ENCODE peak calls at places on chromosome 17, in six cellular contexts. W is K562, F is endothelial cell of umbilical vein, I is stomach, J is Panc1, H is transverse colon. S is an unnamed sample. For H3K36me3, the result is how much of the 10 kb centered on the place peaks cover.

GRCh38 chr17:45867702-45868101 is 23.0 kb downstream of the SPPL2C start:
- DNase-seq in W (peak), I (no peak), H (no peak), J (no peak), F (no peak), S (no peak)

GRCh38 chr17:48198950-48199541 is 91.5 kb downstream of the SNX11 start:
- DNase-seq in H (peak), F (no peak), I (no peak), W (no peak), J (no peak), S (no peak)

GRCh38 chr17:37488009-37488604 is 1.6 kb upstream of the DUSP14 start:
- DNase-seq in W (peak), H (no peak), J (no peak), I (no peak), F (peak), S (peak)

GRCh38 chr17:10757658-10758057 is 27.8 kb upstream of the TMEM220 start:
- DNase-seq in W (no peak), I (no peak), H (no peak), J (no peak), F (no peak), S (no peak)

GRCh38 chr17:70080541-70081347 is 5.7 kb downstream of the KCNJ16 start:
- DNase-seq in H (no peak), F (no peak), J (no peak), I (no peak), W (no peak), S (no peak)

GRCh38 chr17:70323269-70323668 is 153.9 kb downstream of the KCNJ2 start:
- DNase-seq in H (no peak), W (no peak), I (no peak), J (no peak), F (no peak), S (no peak)

GRCh38 chr17:15740570-15741120 is 8.6 kb downstream of the TBC1D26 start:
- DNase-seq in H (no peak), W (no peak), J (no peak), F (no peak), I (no peak), S (no peak)

GRCh38 chr17:77325537-77325825 is 184.7 kb downstream of the SEC14L1 start:
- DNase-seq in F (no peak), H (no peak), I (no peak), W (no peak), J (no peak), S (no peak)

GRCh38 chr17:36847293-36847645 is 90.0 kb upstream of the LHX1 start:
- DNase-seq in J (no peak), F (no peak), W (no peak), I (no peak), H (no peak), S (no peak)

GRCh38 chr17:77597421-77598240 is 360.9 kb upstream of the TNRC6C start:
- DNase-seq in H (no peak), J (no peak), I (no peak), W (no peak), F (no peak), S (no peak)

GRCh38 chr17:29113334-29113733 is 66.9 kb downstream of the MYO18A start:
- DNase-seq in J (no peak), F (no peak), H (no peak), W (no peak), I (no peak), S (no peak)

GRCh38 chr17:75105269-75106080 is 4.3 kb upstream of the ARMC7 start:
- DNase-seq in W (peak), F (peak), J (no peak), I (peak), H (peak), S (no peak)

GRCh38 chr17:80029235-80029974 is 6.3 kb downstream of the TBC1D16 start:
- DNase-seq in J (no peak), F (peak), I (peak), H (peak), W (no peak), S (no peak)

GRCh38 chr17:74527081-74527480 is 4.2 kb downstream of the CD300LB start:
- DNase-seq in I (no peak), J (no peak), F (no peak), H (no peak), W (no peak), S (no peak)

GRCh38 chr17:44417553-44417952 is 28.1 kb upstream of the ITGA2B start:
- DNase-seq in I (no peak), H (no peak), F (peak), J (peak), W (no peak), S (no peak)

GRCh38 chr17:80024206-80024972 is 11.3 kb downstream of the TBC1D16 start:
- DNase-seq in J (no peak), H (no peak), W (no peak), I (no peak), F (no peak), S (no peak)

GRCh38 chr17:65783845-65784334 is 222.4 kb upstream of the AXIN2 start:
- DNase-seq in W (no peak), I (no peak), F (peak), H (peak), J (peak), S (no peak)

GRCh38 chr17:4301066-4301465 is 37.3 kb upstream of the ANKFY1 start:
- DNase-seq in I (no peak), F (no peak), H (no peak), W (no peak), J (no peak), S (no peak)

GRCh38 chr17:48878920-48879898 is 13.4 kb upstream of the ATP5MC1 start:
- DNase-seq in H (peak), W (peak), F (peak), J (peak), I (peak), S (peak)

GRCh38 chr17:81500026-81500425 is 12.6 kb downstream of the ACTG1 start:
- DNase-seq in H (no peak), W (no peak), F (no peak), I (no peak), J (no peak), S (no peak)

GRCh38 chr17:2691069-2691871 is 20.3 kb downstream of the CLUH start:
- DNase-seq in J (no peak), I (no peak), W (no peak), H (no peak), F (no peak), S (no peak)

GRCh38 chr17:38730526-38731379 is 612 bp downstream of the CISD3 start:
- DNase-seq in J (no peak), H (peak), F (peak), W (no peak), I (peak), S (no peak)

GRCh38 chr17:66444001-66444400 is 141.6 kb downstream of the PRKCA start:
- DNase-seq in I (no peak), J (no peak), F (no peak), H (no peak), W (no peak), S (no peak)

GRCh38 chr17:28402224-28402630 is 3.8 kb downstream of the SLC46A1 start:
- DNase-seq in I (no peak), W (no peak), H (no peak), J (no peak), F (no peak), S (no peak)

GRCh38 chr17:21292867-21293845 is 8.6 kb downstream of the MAP2K3 start:
- DNase-seq in I (no peak), W (no peak), F (no peak), J (no peak), H (no peak), S (no peak)

GRCh38 chr17:34220776-34221390 is 34.2 kb upstream of the CCL2 start:
- DNase-seq in J (no peak), F (no peak), H (no peak), I (no peak), W (no peak), S (no peak)

GRCh38 chr17:4968916-4969550 is 1.4 kb upstream of the SPAG7 start:
- DNase-seq in J (peak), F (peak), H (no peak), I (no peak), W (no peak), S (no peak)

GRCh38 chr17:6239237-6239798 is 169.1 kb downstream of the WSCD1 start:
- DNase-seq in I (no peak), W (no peak), J (no peak), H (no peak), F (peak), S (no peak)

GRCh38 chr17:79612468-79613194 is 1.8 kb upstream of the RBFOX3 start:
- DNase-seq in I (peak), J (no peak), H (peak), F (peak), W (peak), S (no peak)

GRCh38 chr17:22300177-22300576 is 607.9 kb downstream of the KCNJ18 start:
- DNase-seq in F (no peak), H (no peak), J (no peak), W (no peak), I (no peak), S (no peak)

GRCh38 chr17:72996791-72997190 is 95.7 kb downstream of the SLC39A11 start:
- DNase-seq in H (no peak), I (no peak), F (no peak), W (no peak), J (no peak), S (no peak)

GRCh38 chr17:44915321-44915726 is at the start of gene GFAP:
- DNase-seq in I (no peak), F (no peak), J (no peak), H (no peak), W (no peak), S (no peak)

GRCh38 chr17:74632597-74632996 is 9.1 kb upstream of the CD300E start:
- DNase-seq in F (no peak), H (no peak), I (no peak), W (no peak), J (no peak), S (no peak)

GRCh38 chr17:61410555-61411089 is 11.0 kb downstream of the TBX2 start:
- DNase-seq in H (peak), I (peak), F (peak), W (no peak), J (no peak), S (no peak)

DNA sequence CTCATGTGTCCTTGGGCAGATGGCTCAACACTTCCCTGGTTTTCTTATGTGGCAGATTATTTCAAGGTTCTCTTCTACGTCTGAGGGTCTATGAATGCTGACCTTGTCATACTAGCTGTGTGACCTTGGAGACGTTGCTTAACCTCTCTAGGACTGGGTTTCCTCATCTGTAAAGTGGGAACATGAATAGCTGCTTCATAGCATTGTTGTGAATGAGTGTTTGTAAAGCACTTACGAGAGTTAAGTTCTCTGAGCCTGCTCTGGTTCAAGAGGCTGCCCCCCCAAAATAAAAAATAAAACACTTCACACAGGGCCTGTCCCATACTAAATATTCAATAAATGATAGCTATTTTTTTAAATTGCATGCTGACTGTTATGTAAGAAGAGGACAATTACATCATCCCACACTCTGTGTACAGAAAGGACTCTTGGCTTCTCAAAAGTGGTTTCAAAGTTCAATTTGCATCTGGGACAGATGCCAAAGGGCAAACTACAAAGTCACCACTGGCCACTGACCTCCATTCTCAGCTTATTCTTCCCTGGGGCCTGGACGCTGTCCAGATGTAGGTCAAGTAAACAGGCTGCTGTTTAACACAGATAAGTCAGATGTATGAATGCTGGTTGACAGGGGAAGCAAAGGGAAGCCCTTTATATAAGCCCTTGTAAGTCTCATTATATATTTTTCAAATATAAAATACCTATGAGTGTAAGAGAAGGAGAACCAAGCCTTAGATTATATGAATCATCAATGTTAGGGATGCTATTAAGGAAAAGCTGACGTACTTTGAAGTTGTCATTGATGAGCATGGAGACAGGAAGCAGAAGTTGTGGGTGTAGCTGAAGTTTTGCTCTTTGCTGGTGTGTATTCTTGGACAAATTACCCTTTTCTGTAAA is 15.4 kb upstream of the NDEL1 start:
- DNase-seq in J (no peak), W (peak), I (peak), F (peak), H (peak), S (no peak)
- TF ChIP-seq POLR2AphosphoS5 in J (no peak), W (peak), I (peak), F (peak), H (peak), S (no peak)

DNA sequence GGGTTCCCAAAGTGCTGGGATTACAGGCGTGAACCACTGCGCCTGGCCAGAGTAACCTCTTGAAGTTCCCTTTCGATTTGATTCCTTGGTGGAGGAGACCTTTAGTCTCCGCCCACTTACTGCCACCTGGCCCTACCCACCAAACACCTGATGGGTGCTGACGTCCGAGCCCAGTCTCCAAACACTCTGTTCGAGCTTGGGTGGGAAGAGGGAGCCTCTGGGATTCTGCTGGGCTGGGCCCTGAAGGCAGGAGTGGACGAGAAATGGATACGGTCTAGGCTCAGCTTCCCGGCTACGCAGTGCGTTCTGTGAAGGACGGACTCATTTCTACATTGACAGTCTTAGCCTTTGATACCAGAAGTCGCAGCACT is 870 bp upstream of the ITGA3 start:
- DNase-seq in F (peak), J (no peak), W (no peak), H (peak), I (peak), S (no peak)
- H3K4me3 ChIP-seq in F (peak), J (peak), W (no peak), H (peak), I (peak), S (peak)

GRCh38 chr17:76314392-76315227 is 6.5 kb upstream of the QRICH2 start:
- DNase-seq in I (no peak), F (peak), W (no peak), J (no peak), H (no peak), S (no peak)
- H3K36me3 ChIP-seq in I (half or more), F (under half), W (half or more), J (under half), H (under half), S (under half)

DNA sequence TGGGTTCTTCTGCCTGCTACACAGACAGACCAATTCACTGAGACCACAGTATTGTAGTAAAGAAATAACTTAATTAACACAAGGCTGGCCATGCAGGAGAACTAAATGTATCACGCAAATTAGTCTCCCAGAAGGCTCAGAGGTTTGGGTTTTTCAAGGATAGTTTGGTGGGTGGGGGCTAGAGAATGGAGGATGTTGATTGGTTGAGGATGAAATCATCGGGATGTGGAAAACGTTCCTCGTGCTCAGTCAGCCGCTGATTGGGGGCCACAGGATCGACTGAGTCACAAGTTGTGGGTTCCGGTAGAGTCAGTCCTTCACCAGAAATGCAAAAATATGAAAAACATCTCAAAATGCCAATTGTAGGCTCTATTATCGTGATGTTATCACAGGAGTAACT is 18.7 kb downstream of the RHOT1 start:
- DNase-seq in W (no peak), F (no peak), H (no peak), I (no peak), J (no peak), S (no peak)
- TF ChIP-seq POLR2AphosphoS5 in W (no peak), F (no peak), H (no peak), I (no peak), J (no peak), S (no peak)

GRCh38 chr17:8192070-8192815 is 2.3 kb upstream of the BORCS6 start:
- DNase-seq in J (peak), F (peak), W (peak), H (peak), I (peak), S (no peak)
- H3K4me3 ChIP-seq in J (peak), F (peak), W (peak), H (peak), I (peak), S (peak)

GRCh38 chr17:18089613-18090012 is 1.9 kb downstream of the DRG2 start:
- DNase-seq in H (no peak), W (no peak), J (no peak), F (no peak), I (no peak), S (no peak)

GRCh38 chr17:18093616-18094408 is 6.1 kb downstream of the DRG2 start:
- DNase-seq in F (peak), W (peak), J (no peak), I (no peak), H (no peak), S (peak)

GRCh38 chr17:18099516-18099915 is 9.0 kb upstream of the MYO15A start:
- DNase-seq in H (no peak), J (no peak), F (no peak), I (no peak), W (no peak), S (no peak)

DNA sequence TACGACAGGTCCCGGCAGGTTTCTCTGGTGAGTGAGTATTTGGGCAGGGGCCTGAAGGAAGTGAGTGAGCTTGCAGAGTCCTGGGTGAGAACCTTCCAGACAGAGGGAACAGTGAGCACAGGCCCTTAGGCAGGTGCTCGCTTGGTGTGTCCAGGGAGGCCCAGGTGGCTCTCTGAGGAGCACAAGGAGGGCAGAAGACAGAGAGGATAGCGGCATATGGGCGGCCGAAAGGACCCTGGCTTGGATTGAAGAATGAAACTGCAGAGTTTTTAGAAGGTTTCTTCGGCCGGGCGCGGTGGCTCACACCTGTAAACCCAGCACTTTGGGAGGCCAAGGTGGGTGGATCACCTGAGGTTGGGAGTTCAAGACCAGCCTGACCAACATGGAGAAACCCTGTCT is 6.7 kb downstream of the DRG2 start:
- DNase-seq in W (no peak), J (no peak), H (no peak), F (no peak), I (no peak), S (no peak)
- H3K36me3 ChIP-seq in W (half or more), J (under half), H (under half), F (under half), I (half or more), S (under half)

GRCh38 chr17:13581925-13582324 is 19.8 kb downstream of the HS3ST3A1 start:
- DNase-seq in I (no peak), W (no peak), H (no peak), J (no peak), F (no peak), S (no peak)
- TF ChIP-seq POLR2AphosphoS5 in I (no peak), W (no peak), H (no peak), J (no peak), F (no peak), S (no peak)